ENCODE peak calls at places on chromosomes 5 and 9, in five cellular contexts. One of them, this sample, is unnamed.

GRCh38 chr5:141681695-141682641 is at the start of gene ARAP3:
- DNase-seq in fibroblast of pulmonary artery: peak; percentile 90
- DNase-seq in type B pancreatic cell: no peak
- DNase-seq in pancreas: peak; percentile 64
- DNase-seq in lung: peak; percentile 88
- DNase-seq in this sample: peak; percentile 84

GRCh38 chr5:65262590-65263189 is 219.0 kb downstream of the ADAMTS6 start:
- DNase-seq in pancreas: no peak
- DNase-seq in fibroblast of pulmonary artery: peak; percentile 96
- DNase-seq in lung: no peak
- DNase-seq in type B pancreatic cell: no peak
- DNase-seq in this sample: no peak

GRCh38 chr5:55853818-55854217 is 2.7 kb downstream of the IL31RA start:
- DNase-seq in type B pancreatic cell: no peak
- DNase-seq in fibroblast of pulmonary artery: peak; percentile 39
- DNase-seq in pancreas: no peak
- DNase-seq in lung: no peak
- DNase-seq in this sample: no peak

GRCh38 chr9:95754533-95755420 is 120.7 kb upstream of the ERCC6L2 start:
- DNase-seq in pancreas: no peak
- DNase-seq in lung: no peak
- DNase-seq in fibroblast of pulmonary artery: no peak
- DNase-seq in type B pancreatic cell: no peak
- DNase-seq in this sample: no peak

GRCh38 chr5:171984748-171985419 is 21.6 kb downstream of the FBXW11 start:
- DNase-seq in type B pancreatic cell: no peak
- DNase-seq in pancreas: no peak
- DNase-seq in lung: no peak
- DNase-seq in fibroblast of pulmonary artery: peak; percentile 65
- DNase-seq in this sample: no peak

GRCh38 chr9:88258012-88258411 is 119.7 kb upstream of the SPATA31C2 start:
- DNase-seq in fibroblast of pulmonary artery: peak; percentile 73
- DNase-seq in lung: no peak
- DNase-seq in type B pancreatic cell: no peak
- DNase-seq in pancreas: no peak
- DNase-seq in this sample: no peak

GRCh38 chr9:136857606-136858412 is 5.7 kb downstream of the MAMDC4 start:
- DNase-seq in lung: no peak
- DNase-seq in fibroblast of pulmonary artery: no peak
- DNase-seq in type B pancreatic cell: no peak
- DNase-seq in pancreas: peak; percentile 85
- DNase-seq in this sample: peak; percentile 12

GRCh38 chr5:52657231-52657645 is 130.5 kb upstream of the ITGA1 start:
- DNase-seq in pancreas: no peak
- DNase-seq in type B pancreatic cell: no peak
- DNase-seq in lung: no peak
- DNase-seq in fibroblast of pulmonary artery: peak; percentile 74
- DNase-seq in this sample: peak; percentile 43

GRCh38 chr5:122392224-122392623 is 80.2 kb downstream of the SNCAIP start:
- DNase-seq in lung: no peak
- DNase-seq in fibroblast of pulmonary artery: no peak
- DNase-seq in pancreas: no peak
- DNase-seq in type B pancreatic cell: no peak
- DNase-seq in this sample: no peak

GRCh38 chr5:169906745-169907649 is 73.3 kb downstream of the INSYN2B start:
- DNase-seq in fibroblast of pulmonary artery: no peak
- DNase-seq in type B pancreatic cell: no peak
- DNase-seq in pancreas: no peak
- DNase-seq in lung: no peak
- DNase-seq in this sample: no peak

GRCh38 chr9:71368157-71368556 is 246.7 kb upstream of the TRPM3 start:
- DNase-seq in type B pancreatic cell: no peak
- DNase-seq in fibroblast of pulmonary artery: no peak
- DNase-seq in pancreas: no peak
- DNase-seq in lung: no peak
- DNase-seq in this sample: no peak

GRCh38 chr5:43627028-43627427 is 24.0 kb downstream of the NNT start:
- DNase-seq in pancreas: no peak
- DNase-seq in type B pancreatic cell: no peak
- DNase-seq in lung: no peak
- DNase-seq in fibroblast of pulmonary artery: peak; percentile 78
- DNase-seq in this sample: peak; percentile 44

GRCh38 chr5:136016945-136017530 is 11.8 kb upstream of the TGFBI start:
- DNase-seq in fibroblast of pulmonary artery: peak; percentile 85
- DNase-seq in pancreas: no peak
- DNase-seq in lung: no peak
- DNase-seq in type B pancreatic cell: no peak
- DNase-seq in this sample: peak; percentile 89

GRCh38 chr5:172407241-172407691 is 47.1 kb downstream of the SH3PXD2B start:
- DNase-seq in lung: no peak
- DNase-seq in type B pancreatic cell: no peak
- DNase-seq in pancreas: no peak
- DNase-seq in fibroblast of pulmonary artery: no peak
- DNase-seq in this sample: no peak

GRCh38 chr9:34603610-34604231 is 8.2 kb downstream of the RPP25L start:
- DNase-seq in fibroblast of pulmonary artery: peak; percentile 79
- DNase-seq in type B pancreatic cell: peak; percentile 90
- DNase-seq in pancreas: peak; percentile 61
- DNase-seq in lung: peak; percentile 77
- DNase-seq in this sample: peak; percentile 37

GRCh38 chr9:126856326-126856877 is 4.0 kb upstream of the ZBTB34 start:
- DNase-seq in pancreas: no peak
- DNase-seq in type B pancreatic cell: no peak
- DNase-seq in fibroblast of pulmonary artery: no peak
- DNase-seq in lung: no peak
- DNase-seq in this sample: no peak

GRCh38 chr5:73617510-73618279 is 8.3 kb upstream of the ARHGEF28 start:
- DNase-seq in lung: no peak
- DNase-seq in fibroblast of pulmonary artery: peak; percentile 41
- DNase-seq in type B pancreatic cell: no peak
- DNase-seq in pancreas: no peak
- DNase-seq in this sample: peak; percentile 43

GRCh38 chr9:6383551-6384225 is 29.3 kb upstream of the UHRF2 start:
- DNase-seq in pancreas: no peak
- DNase-seq in fibroblast of pulmonary artery: peak; percentile 66
- DNase-seq in type B pancreatic cell: no peak
- DNase-seq in lung: no peak
- DNase-seq in this sample: no peak

GRCh38 chr9:121985792-121986494 is 107.2 kb downstream of the TTLL11 start:
- DNase-seq in fibroblast of pulmonary artery: peak; percentile 27
- DNase-seq in pancreas: no peak
- DNase-seq in type B pancreatic cell: no peak
- DNase-seq in lung: no peak
- DNase-seq in this sample: no peak

GRCh38 chr9:15229475-15229874 is 77.5 kb downstream of the TTC39B start:
- DNase-seq in pancreas: no peak
- DNase-seq in fibroblast of pulmonary artery: no peak
- DNase-seq in lung: no peak
- DNase-seq in type B pancreatic cell: no peak
- DNase-seq in this sample: no peak

GRCh38 chr9:31821583-31821982 is 562.9 kb upstream of the ACO1 start:
- DNase-seq in type B pancreatic cell: no peak
- DNase-seq in lung: no peak
- DNase-seq in pancreas: no peak
- DNase-seq in fibroblast of pulmonary artery: no peak
- DNase-seq in this sample: no peak

GRCh38 chr5:107466233-107466769 is 204.4 kb downstream of the EFNA5 start:
- DNase-seq in fibroblast of pulmonary artery: peak; percentile 97
- DNase-seq in type B pancreatic cell: no peak
- DNase-seq in lung: no peak
- DNase-seq in pancreas: no peak
- DNase-seq in this sample: peak; percentile 77

GRCh38 chr5:17169507-17169906 is 47.9 kb upstream of the BASP1 start:
- DNase-seq in fibroblast of pulmonary artery: peak; percentile 92
- DNase-seq in pancreas: no peak
- DNase-seq in type B pancreatic cell: no peak
- DNase-seq in lung: no peak
- DNase-seq in this sample: no peak

GRCh38 chr5:122871669-122872068 is 26.3 kb downstream of the SNX24 start:
- DNase-seq in fibroblast of pulmonary artery: peak; percentile 30
- DNase-seq in pancreas: no peak
- DNase-seq in lung: no peak
- DNase-seq in type B pancreatic cell: no peak
- DNase-seq in this sample: no peak

GRCh38 chr9:105296889-105297288 is 52.4 kb downstream of the SLC44A1 start:
- DNase-seq in lung: no peak
- DNase-seq in type B pancreatic cell: no peak
- DNase-seq in pancreas: no peak
- DNase-seq in fibroblast of pulmonary artery: peak; percentile 99
- DNase-seq in this sample: peak; percentile 33

GRCh38 chr5:1002836-1003235 is 5.8 kb upstream of the NKD2 start:
- DNase-seq in fibroblast of pulmonary artery: no peak
- DNase-seq in pancreas: no peak
- DNase-seq in lung: peak; percentile 26
- DNase-seq in type B pancreatic cell: peak; percentile 39
- DNase-seq in this sample: no peak

GRCh38 chr5:5755888-5756287 is 333.4 kb downstream of the ICE1 start:
- DNase-seq in fibroblast of pulmonary artery: no peak
- DNase-seq in pancreas: no peak
- DNase-seq in type B pancreatic cell: no peak
- DNase-seq in lung: no peak
- DNase-seq in this sample: no peak

GRCh38 chr9:74379718-74380117 is 117.4 kb upstream of the RORB start:
- DNase-seq in fibroblast of pulmonary artery: no peak
- DNase-seq in pancreas: peak; percentile 13
- DNase-seq in type B pancreatic cell: no peak
- DNase-seq in lung: no peak
- DNase-seq in this sample: no peak

GRCh38 chr5:153784277-153784676 is 254.4 kb downstream of the FAM114A2 start:
- DNase-seq in type B pancreatic cell: no peak
- DNase-seq in fibroblast of pulmonary artery: no peak
- DNase-seq in lung: no peak
- DNase-seq in pancreas: no peak
- DNase-seq in this sample: no peak

DNA sequence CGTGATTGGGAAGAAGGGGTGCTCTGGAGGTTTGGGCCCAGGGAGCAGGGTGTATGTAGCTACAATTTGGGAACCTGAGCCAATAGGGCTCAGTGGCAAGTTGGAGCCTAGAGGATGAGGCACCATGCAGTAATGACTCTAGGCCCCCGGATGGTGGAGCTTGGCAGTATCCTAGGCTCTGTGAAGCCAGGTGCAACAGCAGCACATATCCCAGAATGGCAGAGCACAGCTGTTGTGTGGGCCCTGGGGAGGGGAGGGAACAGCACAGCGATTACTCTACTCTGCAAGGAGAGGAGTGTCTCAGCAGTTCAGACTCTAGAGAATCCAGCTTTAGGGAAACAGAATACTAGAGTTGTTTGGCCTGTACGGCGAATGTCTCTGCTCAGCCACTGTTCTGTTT is 56.1 kb downstream of the LRRTM2 start:
- DNase-seq in type B pancreatic cell: no peak
- DNase-seq in fibroblast of pulmonary artery: no peak
- DNase-seq in lung: no peak
- DNase-seq in pancreas: no peak
- DNase-seq in this sample: no peak
- TF ChIP-seq CTCF in type B pancreatic cell: no peak
- TF ChIP-seq CTCF in fibroblast of pulmonary artery: no peak
- TF ChIP-seq CTCF in lung: no peak
- TF ChIP-seq CTCF in pancreas: no peak
- TF ChIP-seq CTCF in this sample: no peak

GRCh38 chr9:92669890-92670708 is at the start of gene IPPK:
- DNase-seq in type B pancreatic cell: peak; percentile 96
- DNase-seq in pancreas: peak; percentile 96
- DNase-seq in lung: peak; percentile 98
- DNase-seq in fibroblast of pulmonary artery: peak; percentile 99
- DNase-seq in this sample: peak; percentile 95
- TF ChIP-seq CTCF in type B pancreatic cell: no peak
- TF ChIP-seq CTCF in pancreas: no peak
- TF ChIP-seq CTCF in lung: no peak
- TF ChIP-seq CTCF in fibroblast of pulmonary artery: no peak
- TF ChIP-seq CTCF in this sample: no peak

GRCh38 chr9:92176800-92177185 is 61.6 kb upstream of the SPTLC1 start:
- DNase-seq in pancreas: no peak
- DNase-seq in type B pancreatic cell: no peak
- DNase-seq in fibroblast of pulmonary artery: no peak
- DNase-seq in lung: no peak
- DNase-seq in this sample: no peak

GRCh38 chr9:92175441-92175840 is 60.2 kb upstream of the SPTLC1 start:
- DNase-seq in type B pancreatic cell: no peak
- DNase-seq in pancreas: no peak
- DNase-seq in fibroblast of pulmonary artery: no peak
- DNase-seq in lung: no peak
- DNase-seq in this sample: no peak

GRCh38 chr9:92173318-92173717 is 58.1 kb upstream of the SPTLC1 start:
- DNase-seq in lung: no peak
- DNase-seq in pancreas: no peak
- DNase-seq in fibroblast of pulmonary artery: no peak
- DNase-seq in type B pancreatic cell: no peak
- DNase-seq in this sample: no peak

GRCh38 chr9:92177591-92177990 is 62.4 kb upstream of the SPTLC1 start:
- DNase-seq in pancreas: no peak
- DNase-seq in fibroblast of pulmonary artery: no peak
- DNase-seq in type B pancreatic cell: no peak
- DNase-seq in lung: no peak
- DNase-seq in this sample: no peak

DNA sequence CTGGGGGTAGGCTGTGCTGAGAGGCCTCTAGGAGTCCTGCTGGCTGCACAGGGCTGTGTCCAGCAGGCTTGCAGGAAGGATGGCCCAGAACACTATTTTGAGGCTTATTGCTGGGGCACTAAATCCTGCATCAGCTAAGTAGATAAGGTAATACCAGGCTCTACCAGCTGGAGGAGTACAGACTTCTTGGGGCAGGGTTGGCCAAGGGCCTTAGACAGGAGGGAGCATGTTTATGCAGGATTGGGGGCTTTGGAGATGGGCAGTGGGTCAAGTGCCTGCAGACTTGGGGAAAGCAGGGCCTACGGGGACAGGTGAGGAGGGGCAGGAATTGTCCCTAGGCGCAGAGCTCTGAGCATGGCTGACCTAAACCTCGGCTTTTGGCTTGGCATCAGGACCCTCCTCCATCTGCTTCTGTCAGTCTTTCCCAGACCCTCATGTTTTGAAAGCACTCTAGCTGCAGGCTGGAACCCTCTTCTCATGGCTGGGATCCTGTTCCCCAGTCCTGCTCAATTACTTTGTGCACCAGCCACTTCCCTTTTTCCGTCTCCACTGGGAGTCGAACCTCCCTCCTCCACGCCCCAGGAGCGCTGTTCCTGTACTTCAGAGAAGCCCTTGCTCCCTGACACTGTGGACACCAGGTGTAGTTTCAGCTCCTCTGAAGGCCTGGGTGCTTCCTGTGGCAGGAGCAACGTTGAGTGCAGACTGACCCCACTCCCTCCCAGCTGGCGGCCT is 61.0 kb upstream of the SPTLC1 start:
- DNase-seq in type B pancreatic cell: no peak
- DNase-seq in pancreas: no peak
- DNase-seq in lung: no peak
- DNase-seq in fibroblast of pulmonary artery: peak; percentile 17
- DNase-seq in this sample: no peak
- TF ChIP-seq CTCF in type B pancreatic cell: peak; percentile 18
- TF ChIP-seq CTCF in pancreas: no peak
- TF ChIP-seq CTCF in lung: no peak
- TF ChIP-seq CTCF in fibroblast of pulmonary artery: peak; percentile 38
- TF ChIP-seq CTCF in this sample: peak; percentile 42

GRCh38 chr9:127887792-127888191 is 10.3 kb upstream of the AK1 start:
- DNase-seq in lung: no peak
- DNase-seq in fibroblast of pulmonary artery: no peak
- DNase-seq in type B pancreatic cell: no peak
- DNase-seq in pancreas: no peak
- DNase-seq in this sample: no peak
- TF ChIP-seq CTCF in lung: no peak
- TF ChIP-seq CTCF in fibroblast of pulmonary artery: peak; percentile 22
- TF ChIP-seq CTCF in type B pancreatic cell: peak; percentile 48
- TF ChIP-seq CTCF in pancreas: no peak
- TF ChIP-seq CTCF in this sample: peak; percentile 37